ENCODE peak calls at places on chromosomes 4 and X, in eight cellular contexts. V is M059J; K is CD8-positive, alpha-beta memory T cell; E is small intestine; U is osteocyte; Q is stimulated activated CD8-positive, alpha-beta memory T cell treated with anti-CD3 and anti-CD28 coated beads, Interleukin-4, amount 100 ng/mL, for 1 hour; I is NCI-H1092 treated with DMSO at 0.1 percent for 48 hours; L is stimulated activated CD4-positive, alpha-beta T cell treated with anti-CD3 and anti-CD28 coated beads, Interleukin-15, amount 100 ng/mL, for 1 hour. P is an unnamed sample.

GRCh38 chrX:13472975-13473665 is 96.3 kb upstream of the EGFL6 start:
- DNase-seq in V (no peak), K (no peak), E (no peak), U (no peak), Q (no peak), I (no peak), L (no peak), P (no peak)

GRCh38 chrX:23195097-23195496 is 139.6 kb upstream of the PTCHD1 start:
- DNase-seq in V (no peak), K (no peak), E (no peak), U (no peak), Q (no peak), I (no peak), L (no peak), P (no peak)

GRCh38 chrX:72392042-72392441 is 86.3 kb upstream of the CITED1 start:
- DNase-seq in V (peak), K (no peak), E (no peak), U (no peak), Q (no peak), I (no peak), L (no peak), P (no peak)

GRCh38 chr4:3300198-3300671 is 7.4 kb downstream of the RGS12 start:
- DNase-seq in V (no peak), K (peak), E (no peak), U (no peak), Q (no peak), I (no peak), L (no peak), P (no peak)

GRCh38 chr4:17561195-17561909 is 15.6 kb upstream of the LAP3 start:
- DNase-seq in V (peak), K (no peak), E (no peak), U (no peak), Q (no peak), I (no peak), L (no peak), P (no peak)

GRCh38 chr4:121951570-121952110 is at the start of gene TRPC3:
- DNase-seq in V (peak), K (peak), E (no peak), U (peak), Q (no peak), I (peak), L (peak), P (no peak)

GRCh38 chr4:6369511-6369910 is 99.9 kb downstream of the WFS1 start:
- DNase-seq in V (no peak), K (no peak), E (no peak), U (no peak), Q (no peak), I (no peak), L (no peak), P (no peak)

GRCh38 chrX:37796805-37797204 is 16.9 kb downstream of the CYBB start:
- DNase-seq in V (no peak), K (no peak), E (no peak), U (no peak), Q (no peak), I (no peak), L (no peak), P (no peak)

GRCh38 chr4:142846105-142846728 is at the start of gene INPP4B:
- DNase-seq in V (peak), K (peak), E (peak), U (peak), Q (no peak), I (peak), L (peak), P (no peak)

GRCh38 chr4:19725130-19725529 is 526.6 kb upstream of the SLIT2 start:
- DNase-seq in V (no peak), K (no peak), E (no peak), U (no peak), Q (no peak), I (no peak), L (no peak), P (no peak)

P was measured in cortex of kidney.